ENCODE peak calls at places on chromosomes 2 and 18, in seven cellular contexts. W, P, X, Z, D, Y and L are unnamed samples.

GRCh38 chr18:74450626-74451025 is 6.5 kb downstream of the DIPK1C start:
- DNase-seq in X (no peak), D (no peak), Z (no peak), W (no peak), Y (no peak), P (no peak), L (no peak)

GRCh38 chr18:45521151-45521550 is 94.1 kb upstream of the SLC14A2 start:
- DNase-seq in P (no peak), X (peak; percentile 93), W (no peak), Z (no peak), D (peak; percentile 90), Y (no peak), L (peak; percentile 49)

GRCh38 chr18:10417679-10418078 is 36.8 kb upstream of the APCDD1 start:
- DNase-seq in X (peak; percentile 44), Y (no peak), D (no peak), W (no peak), P (no peak), Z (peak; percentile 88), L (peak; percentile 18)

GRCh38 chr2:105329561-105330495 is at the start of gene TGFBRAP1:
- DNase-seq in W (peak; percentile 83), Z (peak; percentile 77), P (no peak), X (peak; percentile 54), D (no peak), Y (peak; percentile 87), L (peak; percentile 51)

GRCh38 chr2:241399941-241400922 is 44.1 kb downstream of the FARP2 start:
- DNase-seq in P (no peak), Y (no peak), W (no peak), Z (no peak), D (no peak), X (no peak), L (no peak)

GRCh38 chr18:49447810-49448745 is 12.4 kb downstream of the DYM start:
- DNase-seq in X (peak; percentile 70), P (peak; percentile 53), Z (no peak), D (peak; percentile 68), W (peak; percentile 69), Y (peak; percentile 60), L (peak; percentile 77)

GRCh38 chr2:149388120-149388816 is 57.9 kb downstream of the LYPD6 start:
- DNase-seq in Z (no peak), X (peak; percentile 27), P (no peak), W (no peak), Y (no peak), D (peak; percentile 5), L (peak; percentile 28)

GRCh38 chr2:98463551-98463971 is 18.9 kb downstream of the INPP4A start:
- DNase-seq in P (no peak), Z (peak; percentile 64), X (no peak), D (no peak), Y (no peak), W (no peak), L (no peak)

GRCh38 chr18:26543368-26543767 is 5.0 kb downstream of the KCTD1 start:
- DNase-seq in Y (peak; percentile 40), D (no peak), Z (no peak), X (no peak), P (no peak), W (no peak), L (no peak)

GRCh38 chr2:151777911-151778310 is 43.6 kb upstream of the NEB start:
- DNase-seq in X (no peak), D (no peak), W (no peak), P (no peak), Y (no peak), Z (no peak), L (no peak)

GRCh38 chr2:503288-503999 is 173.8 kb downstream of the TMEM18 start:
- DNase-seq in Y (no peak), W (no peak), Z (peak; percentile 57), D (no peak), X (no peak), P (no peak), L (no peak)

GRCh38 chr2:96538487-96539214 is 2.1 kb downstream of the ARID5A start:
- DNase-seq in Z (no peak), Y (peak; percentile 63), W (peak; percentile 40), D (no peak), X (peak; percentile 39), P (no peak), L (peak; percentile 55)

GRCh38 chr18:63158012-63158631 is 161.4 kb downstream of the BCL2 start:
- DNase-seq in Y (no peak), P (no peak), W (no peak), D (no peak), X (no peak), Z (no peak), L (no peak)

GRCh38 chr2:238286987-238287386 is 1.4 kb downstream of the PER2 start:
- DNase-seq in X (peak; percentile 11), Z (no peak), D (no peak), Y (no peak), P (no peak), W (no peak), L (peak; percentile 6)

GRCh38 chr2:217085543-217085942 is 225.7 kb upstream of the TNP1 start:
- DNase-seq in Z (no peak), W (no peak), Y (no peak), X (peak; percentile 48), D (peak; percentile 68), P (no peak), L (no peak)

GRCh38 chr18:5413447-5413846 is 117.9 kb upstream of the ZBTB14 start:
- DNase-seq in Y (no peak), Z (no peak), X (no peak), W (peak; percentile 67), P (no peak), D (no peak), L (no peak)

GRCh38 chr2:159903404-159904126 is 105.6 kb upstream of the CD302 start:
- DNase-seq in Y (no peak), D (peak; percentile 56), X (peak; percentile 23), Z (no peak), P (no peak), W (no peak), L (peak; percentile 25)
- H3K4me3 ChIP-seq in Y (no peak overlapping the region), D (no peak overlapping the region), X (peak overlapping the region; percentile 60), Z (peak overlapping the region; percentile 85), P (peak overlapping the region; percentile 1), W (no peak overlapping the region), L (peak overlapping the region; percentile 46)

GRCh38 chr2:154639997-154640396 is 58.5 kb upstream of the KCNJ3 start:
- DNase-seq in D (no peak), P (no peak), Z (no peak), Y (no peak), W (no peak), X (no peak), L (no peak)

GRCh38 chr2:154638768-154639167 is 59.7 kb upstream of the KCNJ3 start:
- DNase-seq in D (no peak), P (no peak), Z (no peak), W (no peak), X (no peak), Y (no peak), L (no peak)

GRCh38 chr2:154637426-154637825 is 61.1 kb upstream of the KCNJ3 start:
- DNase-seq in Y (no peak), Z (no peak), W (no peak), P (no peak), D (no peak), X (no peak), L (no peak)
- TF ChIP-seq CTCF in Y (no peak), Z (no peak), W (no peak), P (no peak), D (no peak), X (no peak), L (no peak)

DNA sequence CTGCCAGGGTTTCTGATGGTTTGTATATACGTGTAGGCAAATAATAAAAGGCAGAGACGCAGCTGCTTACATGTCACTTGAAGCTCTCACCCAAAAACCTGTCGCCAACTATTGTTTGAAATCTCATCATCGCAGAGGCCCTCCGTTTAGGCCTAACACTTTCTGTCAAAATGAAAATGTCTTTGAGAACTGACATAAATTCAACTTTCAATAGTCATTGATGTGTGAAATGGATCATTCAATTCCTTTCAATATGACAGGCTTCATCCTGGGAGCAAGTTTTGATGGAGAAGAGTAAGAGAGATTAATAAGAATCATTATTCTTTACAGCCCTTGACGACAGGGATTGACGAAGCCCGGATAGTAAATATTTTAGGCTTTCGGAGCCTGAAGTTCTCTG is 2.7 kb downstream of the ACTG2 start:
- DNase-seq in D (no peak), Z (no peak), Y (no peak), W (no peak), P (no peak), X (no peak), L (no peak)
- H3K4me3 ChIP-seq in D (no peak overlapping the region), Z (peak overlapping the region; percentile 60), Y (no peak overlapping the region), W (no peak overlapping the region), P (no peak overlapping the region), X (no peak overlapping the region), L (no peak overlapping the region)

GRCh38 chr2:162155093-162155492 is 3.0 kb upstream of the GCG start:
- DNase-seq in W (no peak), Y (no peak), D (no peak), Z (no peak), P (no peak), X (no peak), L (no peak)
- TF ChIP-seq CTCF in W (no peak), Y (no peak), D (peak; percentile 25), Z (no peak), P (peak; percentile 20), X (no peak), L (peak; percentile 28)

DNA sequence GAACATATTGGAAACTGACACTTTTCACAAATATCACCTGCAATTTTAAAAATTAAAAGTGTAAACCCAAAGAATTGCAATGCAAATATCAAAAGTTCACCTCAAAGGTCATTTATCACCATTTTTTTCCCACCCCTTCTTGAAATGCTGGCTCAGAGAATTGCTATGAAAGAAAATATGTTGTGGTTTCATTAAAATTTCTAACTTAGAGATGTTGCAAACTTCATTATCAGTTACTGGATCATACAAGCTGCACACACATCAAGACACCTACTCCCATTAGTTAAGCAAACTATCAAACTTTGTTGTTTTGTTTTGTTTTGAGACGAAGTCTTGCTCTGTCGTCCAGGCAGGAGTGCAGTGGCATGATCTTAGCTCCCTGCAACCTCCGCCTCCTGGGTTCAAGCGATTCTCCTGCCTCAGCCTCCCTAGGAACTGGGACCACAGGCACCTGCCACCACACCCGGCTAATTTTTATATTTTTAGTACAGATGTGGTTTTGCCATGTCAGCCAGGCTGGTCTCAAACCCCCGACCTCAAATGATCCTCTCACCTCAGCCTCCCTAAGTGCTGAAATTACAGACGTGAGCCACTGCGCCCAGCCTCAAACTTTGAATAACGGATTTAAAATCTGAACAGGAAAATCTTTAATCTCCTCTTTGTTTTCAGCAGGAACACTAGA is 37.0 kb downstream of the STK39 start:
- DNase-seq in Z (no peak), P (no peak), W (no peak), D (no peak), X (peak; percentile 33), Y (no peak), L (peak; percentile 49)
- H3K4me3 ChIP-seq in Z (peak overlapping the region; percentile 40), P (no peak overlapping the region), W (no peak overlapping the region), D (no peak overlapping the region), X (peak overlapping the region; percentile 40), Y (no peak overlapping the region), L (no peak overlapping the region)

GRCh38 chr2:15745907-15746306 is 154.2 kb downstream of the DDX1 start:
- DNase-seq in P (no peak), W (no peak), D (no peak), X (no peak), Y (no peak), Z (peak; percentile 52), L (no peak)

GRCh38 chr2:15747172-15747550 is 155.5 kb downstream of the DDX1 start:
- DNase-seq in Y (no peak), P (no peak), X (no peak), Z (peak; percentile 36), D (no peak), W (no peak), L (no peak)

GRCh38 chr2:15746354-15747171 is 154.9 kb downstream of the DDX1 start:
- DNase-seq in D (no peak), W (no peak), X (no peak), Z (no peak), P (no peak), Y (no peak), L (no peak)

GRCh38 chr2:15745329-15745728 is 153.7 kb downstream of the DDX1 start:
- DNase-seq in Y (no peak), P (no peak), X (no peak), Z (no peak), D (no peak), W (no peak), L (peak; percentile 44)

GRCh38 chr2:15744820-15745219 is 153.2 kb downstream of the DDX1 start:
- DNase-seq in Y (no peak), D (no peak), X (no peak), Z (peak; percentile 1), W (no peak), P (no peak), L (no peak)
- TF ChIP-seq CTCF in Y (no peak), D (no peak), X (no peak), Z (no peak), W (no peak), P (no peak), L (no peak)